ENCODE peak calls at places on chromosomes 5 and 9, in ten cellular contexts. U, D, E, C, P, W, L, M, T and I are unnamed samples.

GRCh38 chr5:135729582-135729879 is 104.9 kb upstream of the SLC25A48 start:
- DNase-seq in D (no peak), C (peak), W (no peak), E (no peak), P (no peak), T (no peak), U (no peak), L (no peak), M (peak), I (no peak)

GRCh38 chr5:119449882-119450281 is 2.4 kb upstream of the HSD17B4 start:
- DNase-seq in L (no peak), P (no peak), U (no peak), M (no peak), W (no peak), C (no peak), E (no peak), D (no peak), T (no peak), I (no peak)

GRCh38 chr9:97714435-97714834 is 17.3 kb upstream of the XPA start:
- DNase-seq in M (peak), T (peak), E (no peak), C (peak), W (no peak), L (peak), U (no peak), D (no peak), P (peak), I (peak)

GRCh38 chr9:17995031-17995430 is 416.2 kb downstream of the SH3GL2 start:
- DNase-seq in W (no peak), M (no peak), T (no peak), D (no peak), L (no peak), C (peak), E (no peak), U (no peak), P (no peak), I (no peak)

GRCh38 chr5:138753794-138754698 is 821 bp downstream of the CTNNA1 start:
- DNase-seq in U (peak), C (peak), W (peak), E (no peak), P (peak), L (peak), T (peak), M (peak), D (no peak), I (peak)

GRCh38 chr9:133856798-133857197 is 118.6 kb upstream of the SARDH start:
- DNase-seq in P (no peak), C (no peak), T (no peak), E (no peak), M (no peak), U (no peak), D (no peak), L (no peak), W (no peak), I (no peak)

GRCh38 chr5:73623929-73624404 is 2.0 kb upstream of the ARHGEF28 start:
- DNase-seq in T (no peak), C (no peak), P (no peak), M (no peak), U (no peak), W (no peak), E (no peak), D (no peak), L (no peak), I (no peak)

GRCh38 chr5:33316773-33317172 is 124.0 kb upstream of the TARS1 start:
- DNase-seq in U (no peak), L (no peak), C (no peak), W (no peak), P (no peak), E (no peak), T (no peak), D (no peak), M (peak), I (no peak)

GRCh38 chr9:122348791-122349190 is 22.0 kb upstream of the PTGS1 start:
- DNase-seq in C (no peak), M (no peak), P (no peak), W (no peak), U (no peak), T (no peak), L (no peak), D (no peak), E (no peak), I (no peak)

GRCh38 chr5:53667621-53668020 is 107.2 kb downstream of the NDUFS4 start:
- DNase-seq in D (no peak), L (no peak), P (no peak), C (no peak), T (no peak), W (no peak), M (no peak), U (no peak), E (no peak), I (no peak)

GRCh38 chr9:23768861-23769260 is 57.2 kb downstream of the ELAVL2 start:
- DNase-seq in M (no peak), U (no peak), W (no peak), L (no peak), E (no peak), D (no peak), C (no peak), T (no peak), P (no peak), I (no peak)

GRCh38 chr9:38346811-38347735 is 45.4 kb upstream of the ALDH1B1 start:
- DNase-seq in U (no peak), L (no peak), T (no peak), D (no peak), P (no peak), M (no peak), E (no peak), W (no peak), C (no peak), I (no peak)

GRCh38 chr5:151772868-151773561 is 1.3 kb downstream of the G3BP1 start:
- DNase-seq in T (peak), E (no peak), M (peak), L (no peak), C (no peak), W (no peak), D (no peak), P (no peak), U (no peak), I (no peak)

GRCh38 chr5:82151622-82152021 is 126.5 kb downstream of the RPS23 start:
- DNase-seq in U (no peak), E (no peak), D (no peak), C (peak), M (peak), T (peak), L (no peak), P (no peak), W (no peak), I (no peak)

GRCh38 chr5:172616730-172617129 is 24.3 kb upstream of the NEURL1B start:
- DNase-seq in P (no peak), E (no peak), U (no peak), T (no peak), M (no peak), L (no peak), C (no peak), D (no peak), W (no peak), I (no peak)

GRCh38 chr9:72588336-72588735 is 66.9 kb downstream of the TMC1 start:
- DNase-seq in E (no peak), L (no peak), W (no peak), M (no peak), T (no peak), U (no peak), P (no peak), D (no peak), C (peak), I (no peak)

GRCh38 chr5:105767265-105767664 is 1903.5 kb downstream of the EFNA5 start:
- DNase-seq in W (no peak), P (no peak), U (no peak), M (no peak), L (no peak), T (no peak), D (no peak), E (no peak), C (peak), I (no peak)

GRCh38 chr9:26326473-26327044 is 566.0 kb downstream of the CAAP1 start:
- DNase-seq in E (no peak), C (peak), T (peak), U (peak), M (peak), L (peak), W (no peak), P (no peak), D (no peak), I (peak)

GRCh38 chr5:2557435-2557834 is 194.0 kb downstream of the IRX2 start:
- DNase-seq in U (no peak), C (no peak), W (no peak), P (no peak), T (no peak), E (no peak), D (no peak), M (no peak), L (no peak), I (no peak)

GRCh38 chr5:80055491-80056170 is 20.5 kb downstream of the THBS4 start:
- DNase-seq in C (peak), L (no peak), U (no peak), T (no peak), W (no peak), E (no peak), P (no peak), M (no peak), D (no peak), I (no peak)

GRCh38 chr9:129258124-129258822 is 80.2 kb upstream of the IER5L start:
- DNase-seq in T (no peak), U (peak), P (no peak), C (peak), L (peak), E (peak), D (peak), W (peak), M (peak), I (no peak)

GRCh38 chr9:34554211-34555001 is 31.6 kb upstream of the ENHO start:
- DNase-seq in E (no peak), D (no peak), L (no peak), U (no peak), T (no peak), M (no peak), C (no peak), P (no peak), W (no peak), I (no peak)